ENCODE peak calls at places on chromosomes 12 and 14, in five cellular contexts. G is uterus, X is esophagus squamous epithelium, E is Peyer's patch, H is ovary. I is an unnamed sample. For H3K27me3, the result is how much of the 10 kb centered on the place peaks cover.

GRCh38 chr14:90498198-90498597 is 101.4 kb downstream of the CALM1 start:
- DNase-seq in G (no peak), X (no peak), E (no peak), H (no peak), I (no peak)

GRCh38 chr14:21039585-21040369 is 2.4 kb upstream of the RNASE7 start:
- DNase-seq in G (peak), X (no peak), E (no peak), H (peak), I (no peak)

GRCh38 chr12:14771651-14772137 is 31.6 kb downstream of the WBP11 start:
- DNase-seq in G (no peak), X (no peak), E (no peak), H (no peak), I (no peak)

GRCh38 chr14:66281036-66281776 is 205.0 kb upstream of the CCDC196 start:
- DNase-seq in G (peak), X (no peak), E (no peak), H (no peak), I (no peak)

GRCh38 chr12:78622529-78623221 is 241.9 kb upstream of the SYT1 start:
- DNase-seq in G (no peak), X (no peak), E (no peak), H (no peak), I (no peak)

GRCh38 chr12:46558696-46559095 is 186.1 kb upstream of the SLC38A2 start:
- DNase-seq in G (no peak), X (no peak), E (no peak), H (no peak), I (no peak)

GRCh38 chr14:90291699-90292098 is 35.3 kb downstream of the PSMC1 start:
- DNase-seq in G (no peak), X (no peak), E (no peak), H (no peak), I (no peak)

GRCh38 chr12:119448737-119449136 is 114.2 kb downstream of the CCDC60 start:
- DNase-seq in G (no peak), X (no peak), E (no peak), H (no peak), I (no peak)

GRCh38 chr12:130449291-130449690 is 111.6 kb downstream of the PIWIL1 start:
- DNase-seq in G (no peak), X (no peak), E (no peak), H (no peak), I (no peak)

GRCh38 chr12:113070117-113070906 is 13.8 kb downstream of the DTX1 start:
- DNase-seq in G (no peak), X (no peak), E (no peak), H (no peak), I (no peak)

GRCh38 chr12:113116875-113117274 is 18.7 kb downstream of the RASAL1 start:
- DNase-seq in G (no peak), X (no peak), E (no peak), H (no peak), I (no peak)

GRCh38 chr12:27975222-27976136 is 2.9 kb upstream of the PTHLH start:
- DNase-seq in G (no peak), X (no peak), E (peak), H (peak), I (no peak)

GRCh38 chr12:13045816-13046215 is 1.6 kb downstream of the FAM234B start:
- DNase-seq in G (no peak), X (no peak), E (no peak), H (no peak), I (no peak)

GRCh38 chr12:63930971-63931370 is 86.5 kb downstream of the SRGAP1 start:
- DNase-seq in G (no peak), X (no peak), E (no peak), H (no peak), I (no peak)

GRCh38 chr12:43896496-43896895 is 60.6 kb downstream of the TMEM117 start:
- DNase-seq in G (no peak), X (no peak), E (no peak), H (no peak), I (no peak)

GRCh38 chr12:22971247-22971646 is 346.3 kb downstream of the ETNK1 start:
- DNase-seq in G (no peak), X (no peak), E (no peak), H (no peak), I (no peak)

GRCh38 chr12:12480074-12480473 is 82.6 kb downstream of the DUSP16 start:
- DNase-seq in G (no peak), X (no peak), E (no peak), H (no peak), I (no peak)

GRCh38 chr14:32933623-32933942 is 5.1 kb upstream of the NPAS3 start:
- DNase-seq in G (no peak), X (no peak), E (no peak), H (no peak), I (no peak)

GRCh38 chr14:32932921-32933622 is 5.6 kb upstream of the NPAS3 start:
- DNase-seq in G (peak), X (no peak), E (no peak), H (peak), I (no peak)

GRCh38 chr14:32933943-32934890 is 4.5 kb upstream of the NPAS3 start:
- DNase-seq in G (peak), X (no peak), E (no peak), H (peak), I (no peak)

GRCh38 chr14:32932302-32932920 is 6.3 kb upstream of the NPAS3 start:
- DNase-seq in G (no peak), X (no peak), E (no peak), H (no peak), I (no peak)

GRCh38 chr14:32934891-32935633 is 3.6 kb upstream of the NPAS3 start:
- DNase-seq in G (peak), X (no peak), E (no peak), H (peak), I (no peak)
- H3K27me3 ChIP-seq in G (under half), X (under half), E (under half), H (under half), I (under half)

DNA sequence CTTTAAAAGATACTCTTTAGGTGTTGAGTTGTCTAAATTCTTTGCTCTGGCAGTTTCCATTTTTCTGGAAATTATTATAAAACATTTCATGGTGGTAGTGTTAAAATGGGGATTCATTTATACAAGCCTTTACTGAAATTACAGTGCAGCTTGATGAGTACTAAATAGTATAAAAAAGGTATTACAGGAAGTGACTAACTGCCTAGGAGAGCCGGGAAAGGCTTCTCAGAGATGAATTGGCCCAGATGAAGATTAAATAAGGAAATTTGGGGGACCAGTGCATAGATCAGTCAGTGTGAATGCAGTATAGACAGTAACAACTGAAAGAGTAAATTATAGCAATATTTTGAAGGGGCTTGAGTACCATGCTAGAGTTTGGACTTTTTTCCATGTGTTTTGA is 7.5 kb downstream of the PSMA6 start:
- DNase-seq in G (no peak), X (no peak), E (no peak), H (no peak), I (no peak)
- H3K4me3 ChIP-seq in G (no peak), X (no peak), E (no peak), H (no peak), I (no peak)

GRCh38 chr12:53465679-53466078 is 13.8 kb downstream of the PCBP2 start:
- DNase-seq in G (no peak), X (no peak), E (no peak), H (no peak), I (no peak)

GRCh38 chr12:53467082-53467481 is 15.2 kb downstream of the PCBP2 start:
- DNase-seq in G (no peak), X (no peak), E (no peak), H (no peak), I (no peak)

GRCh38 chr12:53466640-53467039 is 14.7 kb downstream of the PCBP2 start:
- DNase-seq in G (no peak), X (no peak), E (no peak), H (no peak), I (no peak)

GRCh38 chr12:53467880-53468279 is 16.0 kb downstream of the PCBP2 start:
- DNase-seq in G (no peak), X (no peak), E (no peak), H (no peak), I (no peak)

GRCh38 chr12:53468286-53468685 is 16.4 kb downstream of the PCBP2 start:
- DNase-seq in G (no peak), X (no peak), E (no peak), H (no peak), I (no peak)
- TF ChIP-seq POLR2A in G (no peak), X (no peak), E (no peak), H (no peak), I (no peak)

GRCh38 chr12:132538336-132539015 is 48.5 kb downstream of the FBRSL1 start:
- DNase-seq in G (no peak), X (no peak), E (no peak), H (no peak), I (no peak)
- H3K27me3 ChIP-seq in G (under half), X (under half), E (under half), H (under half), I (under half)

GRCh38 chr14:60169722-60170121 is 4.5 kb upstream of the DHRS7 start:
- DNase-seq in G (no peak), X (no peak), E (no peak), H (no peak), I (no peak)
- H3K4me3 ChIP-seq in G (no peak), X (no peak), E (no peak), H (no peak), I (no peak)

DNA sequence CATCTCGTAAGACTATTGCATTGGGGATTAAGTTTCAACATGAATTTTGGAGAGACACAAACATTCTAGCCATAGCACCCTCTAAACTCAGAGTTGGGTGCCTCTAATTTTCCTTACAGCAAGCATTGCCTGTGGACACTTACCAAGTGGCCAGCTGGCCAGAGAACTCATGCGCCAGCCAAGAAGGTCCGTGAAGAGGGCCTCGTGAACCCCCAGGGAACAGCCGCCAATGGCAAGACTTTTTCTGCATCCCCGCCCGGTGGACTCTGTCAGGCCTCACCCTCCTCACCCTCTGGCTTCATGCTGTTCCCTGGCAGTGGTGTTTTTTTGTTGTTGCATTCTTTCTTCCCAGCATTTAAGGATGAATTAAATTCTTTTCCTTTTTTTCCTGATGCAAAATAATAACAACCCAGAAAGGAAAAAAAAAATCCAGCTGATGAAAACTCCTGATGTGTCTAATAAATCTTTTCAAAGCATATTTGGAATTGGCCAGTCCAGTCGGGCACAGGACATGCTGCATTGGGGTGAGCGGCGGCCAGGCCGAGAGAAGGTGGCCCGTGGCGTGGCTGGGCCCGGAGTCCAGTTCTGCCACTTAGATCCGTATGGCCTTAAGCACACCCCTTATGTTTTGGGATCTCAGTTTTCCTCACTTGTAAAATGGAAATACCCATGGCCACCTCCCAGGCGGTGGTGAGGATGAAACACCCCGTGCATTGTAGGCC is 191.9 kb upstream of the DIO3 start:
- DNase-seq in G (peak), X (no peak), E (no peak), H (peak), I (peak)
- TF ChIP-seq POLR2A in G (no peak), X (no peak), E (no peak), H (no peak), I (no peak)

DNA sequence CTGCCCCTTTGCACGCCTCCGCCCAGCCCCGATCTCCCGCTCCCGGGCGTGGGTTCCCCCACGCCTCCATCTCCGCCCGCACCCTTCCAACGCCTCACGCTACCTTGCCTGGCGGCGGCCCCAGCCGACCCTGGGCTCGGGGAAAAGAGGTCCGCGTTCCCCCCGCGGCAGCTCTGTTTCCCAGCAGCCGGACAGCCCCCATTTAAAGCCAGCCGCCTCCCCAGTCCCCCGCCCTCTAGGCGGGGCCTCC is at the start of gene PRIMA1:
- DNase-seq in G (no peak), X (no peak), E (no peak), H (no peak), I (no peak)
- H3K27me3 ChIP-seq in G (under half), X (under half), E (under half), H (under half), I (under half)

GRCh38 chr12:19205120-19205519 is 75.6 kb downstream of the PLEKHA5 start:
- DNase-seq in G (no peak), X (no peak), E (no peak), H (no peak), I (no peak)
- H3K4me3 ChIP-seq in G (peak), X (no peak), E (no peak), H (peak), I (no peak)